ENCODE peak calls at places on chromosomes 7 and 10, in four cellular contexts. K is neural progenitor cell, O is SK-N-SH, I is GM23248. C is an unnamed sample.
A peak's percentile ranks its signal among the peaks of the same experiment; 100 is the strongest.

GRCh38 chr7:36686499-36686898 is 37.8 kb downstream of the AOAH start:
- DNase-seq in K (no peak), O (no peak), I (no peak), C (peak; percentile 62)

GRCh38 chr10:65100146-65100545 is 1578.9 kb downstream of the REEP3 start:
- DNase-seq in K (no peak), O (no peak), I (no peak), C (no peak)

GRCh38 chr10:97462309-97462708 is 16.3 kb downstream of the ZDHHC16 start:
- DNase-seq in K (no peak), O (no peak), I (no peak), C (no peak)

GRCh38 chr7:139034855-139035587 is 821 bp downstream of the ZC3HAV1L start:
- DNase-seq in K (peak; percentile 36), O (peak; percentile 85), I (peak; percentile 69), C (peak; percentile 16)

GRCh38 chr10:122352817-122353525 is 21.5 kb upstream of the PLEKHA1 start:
- DNase-seq in K (no peak), O (peak; percentile 25), I (no peak), C (no peak)

GRCh38 chr10:43857206-43857952 is 208.7 kb upstream of the ZNF32 start:
- DNase-seq in K (no peak), O (peak; percentile 69), I (peak; percentile 76), C (peak; percentile 30)

GRCh38 chr10:21388541-21389068 is 136.9 kb downstream of the SKIDA1 start:
- DNase-seq in K (peak; percentile 41), O (no peak), I (no peak), C (no peak)

GRCh38 chr7:73442222-73442902 is 8.8 kb downstream of the FZD9 start:
- DNase-seq in K (no peak), O (no peak), I (no peak), C (no peak)

GRCh38 chr7:119596651-119597050 is 676.3 kb upstream of the KCND2 start:
- DNase-seq in K (no peak), O (no peak), I (no peak), C (no peak)

GRCh38 chr7:104299323-104299722 is 29.1 kb upstream of the LHFPL3 start:
- DNase-seq in K (peak; percentile 4), O (no peak), I (no peak), C (no peak)

GRCh38 chr10:29248987-29249386 is 39.9 kb upstream of the LYZL1 start:
- DNase-seq in K (no peak), O (no peak), I (no peak), C (no peak)

GRCh38 chr7:44281811-44282600 is 43.4 kb downstream of the CAMK2B start:
- DNase-seq in K (no peak), O (peak; percentile 29), I (no peak), C (no peak)

GRCh38 chr7:108684629-108685028 is 115.0 kb downstream of the DNAJB9 start:
- DNase-seq in K (no peak), O (no peak), I (no peak), C (peak; percentile 58)

GRCh38 chr10:103928784-103929183 is 10.8 kb upstream of the STN1 start:
- DNase-seq in K (no peak), O (no peak), I (no peak), C (no peak)

GRCh38 chr7:138194567-138194966 is 118.3 kb downstream of the AKR1D1 start:
- DNase-seq in K (no peak), O (no peak), I (no peak), C (no peak)

GRCh38 chr7:112132123-112132694 is 74.0 kb downstream of the DOCK4 start:
- DNase-seq in K (peak; percentile 48), O (peak; percentile 55), I (no peak), C (no peak)

GRCh38 chr10:14953452-14954000 is 370 bp downstream of the DCLRE1C start:
- DNase-seq in K (peak; percentile 66), O (peak; percentile 76), I (peak; percentile 83), C (peak; percentile 12)

GRCh38 chr7:30562498-30562897 is 32.2 kb upstream of the GARS1 start:
- DNase-seq in K (no peak), O (peak; percentile 55), I (no peak), C (peak; percentile 40)

GRCh38 chr7:33905389-33906032 is at the start of gene BMPER:
- DNase-seq in K (peak; percentile 89), O (peak; percentile 79), I (peak; percentile 85), C (peak; percentile 14)

GRCh38 chr10:104492349-104492940 is 138.8 kb downstream of the CFAP58 start:
- DNase-seq in K (no peak), O (no peak), I (peak; percentile 34), C (no peak)

GRCh38 chr10:59907918-59908807 is 1.8 kb upstream of the CCDC6 start:
- DNase-seq in K (peak; percentile 77), O (no peak), I (peak; percentile 80), C (peak; percentile 92)

GRCh38 chr7:35286422-35286821 is 32.5 kb upstream of the TBX20 start:
- DNase-seq in K (no peak), O (no peak), I (no peak), C (peak; percentile 52)

GRCh38 chr10:100894589-100895294 is 18.0 kb upstream of the SLF2 start:
- DNase-seq in K (no peak), O (no peak), I (no peak), C (no peak)

GRCh38 chr7:51261950-51262795 is 54.4 kb downstream of the COBL start:
- DNase-seq in K (no peak), O (no peak), I (no peak), C (no peak)

GRCh38 chr10:79490400-79491081 is 21.8 kb upstream of the EIF5AL1 start:
- DNase-seq in K (no peak), O (no peak), I (peak; percentile 33), C (peak; percentile 47)

GRCh38 chr7:155409980-155410379 is 47.9 kb upstream of the EN2 start:
- DNase-seq in K (no peak), O (no peak), I (no peak), C (no peak)

GRCh38 chr7:297611-298374 is 7.8 kb downstream of the FOXL3 start:
- DNase-seq in K (no peak), O (no peak), I (no peak), C (no peak)

GRCh38 chr10:31158000-31158658 is 126.5 kb upstream of the ZNF438 start:
- DNase-seq in K (no peak), O (no peak), I (peak; percentile 35), C (peak; percentile 25)

GRCh38 chr7:120334475-120334874 is 61.5 kb downstream of the KCND2 start:
- DNase-seq in K (no peak), O (no peak), I (no peak), C (no peak)

GRCh38 chr10:103278862-103279298 is 1.9 kb downstream of the INA start:
- DNase-seq in K (peak; percentile 90), O (no peak), I (peak; percentile 71), C (peak; percentile 41)

GRCh38 chr7:68009716-68010115 is 1013.1 kb downstream of the TYW1 start:
- DNase-seq in K (no peak), O (no peak), I (no peak), C (no peak)

GRCh38 chr10:129852829-129853228 is 111.2 kb downstream of the EBF3 start:
- DNase-seq in K (no peak), O (no peak), I (no peak), C (no peak)

GRCh38 chr7:98249106-98249505 is 2.9 kb downstream of the TECPR1 start:
- DNase-seq in K (no peak), O (peak; percentile 18), I (no peak), C (peak; percentile 6)

GRCh38 chr7:2046581-2047271 is 186.0 kb downstream of the MAD1L1 start:
- DNase-seq in K (no peak), O (no peak), I (no peak), C (no peak)

GRCh38 chr7:151076863-151077704 is 3.5 kb downstream of the FASTK start:
- DNase-seq in K (peak; percentile 46), O (peak; percentile 85), I (peak; percentile 49), C (peak; percentile 43)

GRCh38 chr10:5741276-5741675 is 56.6 kb downstream of the TASOR2 start:
- DNase-seq in K (no peak), O (no peak), I (no peak), C (no peak)
- H3F3A ChIP-seq in K (no peaks in the 10 kb centered on the region), O (no peaks in the 10 kb centered on the region), I (no peaks in the 10 kb centered on the region), C (no peaks in the 10 kb centered on the region)

GRCh38 chr7:16083931-16084330 is 337.4 kb downstream of the CRPPA start:
- DNase-seq in K (no peak), O (no peak), I (no peak), C (peak; percentile 75)
- TF ChIP-seq EZH2phosphoT487 in K (no peak), O (no peak), I (no peak), C (no peak)

GRCh38 chr7:134474902-134475301 is 16.0 kb upstream of the AKR1B1 start:
- DNase-seq in K (no peak), O (no peak), I (no peak), C (no peak)
- H3K9ac ChIP-seq in K (no peak overlapping the region), O (no peak overlapping the region), I (no peak overlapping the region), C (no peak overlapping the region)

GRCh38 chr7:92809397-92810241 is 26.8 kb downstream of the CDK6 start:
- DNase-seq in K (peak; percentile 21), O (no peak), I (peak; percentile 95), C (peak; percentile 89)

GRCh38 chr7:92815412-92815811 is 21.0 kb downstream of the CDK6 start:
- DNase-seq in K (no peak), O (no peak), I (no peak), C (no peak)

GRCh38 chr7:92810242-92810611 is 26.1 kb downstream of the CDK6 start:
- DNase-seq in K (no peak), O (no peak), I (no peak), C (no peak)

GRCh38 chr7:92811158-92811557 is 25.2 kb downstream of the CDK6 start:
- DNase-seq in K (no peak), O (no peak), I (no peak), C (no peak)

DNA sequence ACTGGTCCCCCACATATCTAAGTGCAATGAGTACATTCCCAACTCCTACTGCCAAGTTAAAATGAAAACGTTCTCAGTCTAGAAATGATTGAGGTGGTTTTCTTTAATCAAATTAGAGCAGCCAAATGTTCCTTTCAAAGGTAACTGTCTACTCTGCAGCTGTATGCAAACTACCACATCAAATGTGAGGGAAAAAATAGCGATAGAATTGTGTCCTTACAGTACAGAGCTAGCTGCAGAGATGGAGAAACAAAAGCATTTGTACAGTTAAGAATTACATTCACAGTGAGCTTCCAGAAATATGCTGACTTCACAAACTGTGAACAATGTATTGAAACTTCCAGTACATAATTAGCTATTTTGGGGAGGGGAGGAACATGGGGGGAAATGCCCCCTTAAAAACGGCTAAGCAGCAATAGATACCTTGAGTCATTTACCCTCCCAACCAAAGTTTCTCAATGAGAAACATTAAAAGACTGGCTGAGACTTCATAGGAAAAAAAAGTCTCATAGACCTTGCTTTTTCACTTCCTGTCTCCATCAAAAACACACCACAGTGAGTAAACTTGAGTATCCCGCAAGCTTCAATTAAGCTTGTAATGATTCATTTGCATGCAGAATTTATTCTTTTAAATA is 22.9 kb downstream of the CDK6 start:
- DNase-seq in K (no peak), O (no peak), I (peak; percentile 75), C (no peak)
- H3F3A ChIP-seq in K (no peaks in the 10 kb centered on the region), O (peaks cover 60% of the 10 kb centered on the region), I (peaks cover 45% of the 10 kb centered on the region), C (no peaks in the 10 kb centered on the region)

DNA sequence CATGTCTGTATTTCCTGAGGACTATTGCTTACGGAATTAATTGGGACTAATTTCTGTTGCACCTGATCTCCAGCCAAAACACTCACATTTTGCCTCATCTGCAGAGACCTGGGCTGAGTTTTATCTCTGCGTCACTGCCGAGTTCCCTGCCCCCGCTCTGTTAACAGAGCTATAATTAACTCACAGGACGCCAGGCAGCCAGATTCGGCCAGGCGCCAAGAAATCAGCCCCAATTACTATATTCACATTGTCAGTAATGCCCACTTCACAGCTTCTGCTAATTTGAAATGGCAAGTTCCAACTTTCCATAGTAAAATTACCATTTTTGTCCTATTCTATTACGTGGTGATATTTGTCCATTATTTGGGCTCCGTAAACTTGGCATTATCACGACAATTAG is 130.5 kb downstream of the CUX1 start:
- DNase-seq in K (no peak), O (peak; percentile 88), I (no peak), C (no peak)
- TF ChIP-seq EZH2phosphoT487 in K (no peak), O (no peak), I (no peak), C (no peak)

GRCh38 chr10:69332278-69333010 is 54.1 kb downstream of the HK1 start:
- DNase-seq in K (no peak), O (no peak), I (peak; percentile 24), C (no peak)
- H3K9ac ChIP-seq in K (no peak overlapping the region), O (no peak overlapping the region), I (no peak overlapping the region), C (peak overlapping the region; percentile 1)